ENCODE peak calls at places on chromosome 15, in five cellular contexts. One of them, this sample, is unnamed.

GRCh38 chr15:68378595-68378994 is 53.4 kb downstream of the ITGA11 start:
- DNase-seq in NCI-H1105 treated with DMSO at 0.1 percent for 48 hours: no peak
- DNase-seq in thoracic aorta: no peak
- DNase-seq in activated gamma-delta T cell treated with anti-CD3 and anti-CD28 coated beads, Interleukin-2, amount 50 U/mL, for 16 hours: no peak
- DNase-seq in neural progenitor cell: no peak
- DNase-seq in this sample: no peak

GRCh38 chr15:67114046-67114445 is 48.6 kb downstream of the SMAD3 start:
- DNase-seq in NCI-H1105 treated with DMSO at 0.1 percent for 48 hours: no peak
- DNase-seq in thoracic aorta: no peak
- DNase-seq in activated gamma-delta T cell treated with anti-CD3 and anti-CD28 coated beads, Interleukin-2, amount 50 U/mL, for 16 hours: no peak
- DNase-seq in neural progenitor cell: no peak
- DNase-seq in this sample: no peak

GRCh38 chr15:40072216-40072990 is 33.4 kb upstream of the SRP14 start:
- DNase-seq in NCI-H1105 treated with DMSO at 0.1 percent for 48 hours: no peak
- DNase-seq in thoracic aorta: no peak
- DNase-seq in activated gamma-delta T cell treated with anti-CD3 and anti-CD28 coated beads, Interleukin-2, amount 50 U/mL, for 16 hours: no peak
- DNase-seq in neural progenitor cell: no peak
- DNase-seq in this sample: no peak

GRCh38 chr15:62582580-62582979 is 417.5 kb upstream of the C2CD4B start:
- DNase-seq in NCI-H1105 treated with DMSO at 0.1 percent for 48 hours: no peak
- DNase-seq in thoracic aorta: no peak
- DNase-seq in activated gamma-delta T cell treated with anti-CD3 and anti-CD28 coated beads, Interleukin-2, amount 50 U/mL, for 16 hours: no peak
- DNase-seq in neural progenitor cell: no peak
- DNase-seq in this sample: no peak

GRCh38 chr15:60396964-60397771 is 618 bp downstream of the ANXA2 start:
- DNase-seq in NCI-H1105 treated with DMSO at 0.1 percent for 48 hours: no peak
- DNase-seq in thoracic aorta: peak
- DNase-seq in activated gamma-delta T cell treated with anti-CD3 and anti-CD28 coated beads, Interleukin-2, amount 50 U/mL, for 16 hours: peak
- DNase-seq in neural progenitor cell: peak
- DNase-seq in this sample: peak

GRCh38 chr15:92306662-92307061 is 87.0 kb upstream of the ST8SIA2 start:
- DNase-seq in NCI-H1105 treated with DMSO at 0.1 percent for 48 hours: no peak
- DNase-seq in thoracic aorta: no peak
- DNase-seq in activated gamma-delta T cell treated with anti-CD3 and anti-CD28 coated beads, Interleukin-2, amount 50 U/mL, for 16 hours: no peak
- DNase-seq in neural progenitor cell: peak
- DNase-seq in this sample: no peak

GRCh38 chr15:98126326-98127090 is 166.0 kb downstream of the ARRDC4 start:
- DNase-seq in NCI-H1105 treated with DMSO at 0.1 percent for 48 hours: no peak
- DNase-seq in thoracic aorta: no peak
- DNase-seq in activated gamma-delta T cell treated with anti-CD3 and anti-CD28 coated beads, Interleukin-2, amount 50 U/mL, for 16 hours: no peak
- DNase-seq in neural progenitor cell: no peak
- DNase-seq in this sample: peak

GRCh38 chr15:72196409-72197044 is 1.1 kb downstream of the GRAMD2A start:
- DNase-seq in NCI-H1105 treated with DMSO at 0.1 percent for 48 hours: no peak
- DNase-seq in thoracic aorta: no peak
- DNase-seq in activated gamma-delta T cell treated with anti-CD3 and anti-CD28 coated beads, Interleukin-2, amount 50 U/mL, for 16 hours: no peak
- DNase-seq in neural progenitor cell: no peak
- DNase-seq in this sample: peak

GRCh38 chr15:42070276-42070965 is 23.9 kb downstream of the PLA2G4D start:
- DNase-seq in NCI-H1105 treated with DMSO at 0.1 percent for 48 hours: no peak
- DNase-seq in thoracic aorta: no peak
- DNase-seq in activated gamma-delta T cell treated with anti-CD3 and anti-CD28 coated beads, Interleukin-2, amount 50 U/mL, for 16 hours: no peak
- DNase-seq in neural progenitor cell: no peak
- DNase-seq in this sample: no peak

GRCh38 chr15:29103825-29104565 is 165.6 kb downstream of the NSMCE3 start:
- DNase-seq in NCI-H1105 treated with DMSO at 0.1 percent for 48 hours: no peak
- DNase-seq in thoracic aorta: no peak
- DNase-seq in activated gamma-delta T cell treated with anti-CD3 and anti-CD28 coated beads, Interleukin-2, amount 50 U/mL, for 16 hours: peak
- DNase-seq in neural progenitor cell: peak
- DNase-seq in this sample: no peak

GRCh38 chr15:39204031-39204430 is 376.8 kb upstream of the THBS1 start:
- DNase-seq in NCI-H1105 treated with DMSO at 0.1 percent for 48 hours: no peak
- DNase-seq in thoracic aorta: no peak
- DNase-seq in activated gamma-delta T cell treated with anti-CD3 and anti-CD28 coated beads, Interleukin-2, amount 50 U/mL, for 16 hours: no peak
- DNase-seq in neural progenitor cell: no peak
- DNase-seq in this sample: no peak

GRCh38 chr15:27725733-27726132 is 373.4 kb downstream of the OCA2 start:
- DNase-seq in NCI-H1105 treated with DMSO at 0.1 percent for 48 hours: no peak
- DNase-seq in thoracic aorta: no peak
- DNase-seq in activated gamma-delta T cell treated with anti-CD3 and anti-CD28 coated beads, Interleukin-2, amount 50 U/mL, for 16 hours: no peak
- DNase-seq in neural progenitor cell: no peak
- DNase-seq in this sample: no peak

GRCh38 chr15:90620379-90621134 is 90.8 kb downstream of the CRTC3 start:
- DNase-seq in NCI-H1105 treated with DMSO at 0.1 percent for 48 hours: no peak
- DNase-seq in thoracic aorta: no peak
- DNase-seq in activated gamma-delta T cell treated with anti-CD3 and anti-CD28 coated beads, Interleukin-2, amount 50 U/mL, for 16 hours: no peak
- DNase-seq in neural progenitor cell: no peak
- DNase-seq in this sample: no peak